ENCODE peak calls at places on chromosomes 4 and X, in five cellular contexts. C, A, F, N and U are unnamed samples.

GRCh38 chr4:101279377-101279871 is 67.9 kb downstream of the PPP3CA start:
- DNase-seq in C (peak; percentile 80), A (no peak), F (peak; percentile 97), N (peak; percentile 28), U (peak; percentile 71)

GRCh38 chrX:153641575-153642312 is 5.3 kb upstream of the DUSP9 start:
- DNase-seq in C (no peak), A (no peak), F (no peak), N (no peak), U (no peak)

GRCh38 chr4:177105526-177105925 is 204.1 kb upstream of the NEIL3 start:
- DNase-seq in C (no peak), A (no peak), F (peak; percentile 35), N (no peak), U (no peak)

GRCh38 chrX:54484666-54485065 is 11.4 kb downstream of the FGD1 start:
- DNase-seq in C (no peak), A (no peak), F (peak; percentile 41), N (no peak), U (no peak)

GRCh38 chr4:81504685-81505598 is 33.2 kb upstream of the RASGEF1B start:
- DNase-seq in C (peak; percentile 36), A (no peak), F (peak; percentile 50), N (peak; percentile 88), U (peak; percentile 65)

GRCh38 chrX:121746105-121746504 is 698.7 kb downstream of the GLUD2 start:
- DNase-seq in C (no peak), A (no peak), F (no peak), N (no peak), U (no peak)

GRCh38 chr4:160038560-160038959 is 935.7 kb downstream of the RAPGEF2 start:
- DNase-seq in C (no peak), A (no peak), F (no peak), N (no peak), U (no peak)

GRCh38 chrX:154526901-154527675 is 11.1 kb upstream of the FAM3A start:
- DNase-seq in C (peak; percentile 88), A (peak; percentile 50), F (peak; percentile 83), N (peak; percentile 61), U (peak; percentile 84)

GRCh38 chrX:28668957-28669356 is 81.7 kb downstream of the IL1RAPL1 start:
- DNase-seq in C (no peak), A (no peak), F (no peak), N (no peak), U (no peak)

GRCh38 chrX:98523026-98523425 is 1639.3 kb downstream of the RPA4 start:
- DNase-seq in C (no peak), A (no peak), F (no peak), N (no peak), U (no peak)

GRCh38 chr4:82913305-82913704 is 12.8 kb downstream of the THAP9 start:
- DNase-seq in C (no peak), A (no peak), F (peak; percentile 66), N (no peak), U (no peak)

GRCh38 chr4:169142390-169142789 is 128.4 kb downstream of the SH3RF1 start:
- DNase-seq in C (no peak), A (no peak), F (peak; percentile 28), N (no peak), U (no peak)

GRCh38 chrX:96182366-96182765 is 502.3 kb upstream of the DIAPH2 start:
- DNase-seq in C (peak; percentile 29), A (no peak), F (peak; percentile 26), N (peak; percentile 55), U (no peak)

GRCh38 chrX:139200793-139201192 is 329.7 kb upstream of the F9 start:
- DNase-seq in C (no peak), A (no peak), F (peak; percentile 30), N (no peak), U (no peak)
- H3K27me3 ChIP-seq in C (no peaks in the 10 kb centered on the region), A (no peaks in the 10 kb centered on the region), F (no peaks in the 10 kb centered on the region), N (no peaks in the 10 kb centered on the region), U (no peaks in the 10 kb centered on the region)

GRCh38 chr4:155077860-155078259 is 130.6 kb upstream of the NPY2R start:
- DNase-seq in C (no peak), A (no peak), F (no peak), N (no peak), U (no peak)

DNA sequence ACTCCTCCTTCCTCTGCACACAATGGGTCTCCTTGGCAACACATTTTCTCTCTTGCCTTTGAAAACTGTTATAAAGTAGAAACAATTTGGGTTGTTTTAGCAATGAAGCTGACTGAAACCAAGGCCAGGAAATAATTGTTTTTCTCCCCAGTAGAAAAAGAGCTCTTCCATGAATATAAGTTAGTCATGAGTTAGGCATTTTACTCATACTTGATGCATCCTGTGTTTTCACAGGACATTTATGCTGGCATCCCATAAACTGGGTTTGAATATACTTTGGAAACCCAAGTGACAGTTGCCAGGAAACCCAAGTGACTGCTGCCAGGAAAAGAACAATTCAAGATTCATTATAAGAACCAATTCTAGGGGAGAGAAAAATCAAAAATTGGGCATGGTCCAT is 128.6 kb upstream of the NPY2R start:
- DNase-seq in C (no peak), A (no peak), F (no peak), N (no peak), U (no peak)
- H3K4me3 ChIP-seq in C (no peak overlapping the region), A (no peak overlapping the region), F (no peak overlapping the region), N (no peak overlapping the region), U (no peak overlapping the region)

DNA sequence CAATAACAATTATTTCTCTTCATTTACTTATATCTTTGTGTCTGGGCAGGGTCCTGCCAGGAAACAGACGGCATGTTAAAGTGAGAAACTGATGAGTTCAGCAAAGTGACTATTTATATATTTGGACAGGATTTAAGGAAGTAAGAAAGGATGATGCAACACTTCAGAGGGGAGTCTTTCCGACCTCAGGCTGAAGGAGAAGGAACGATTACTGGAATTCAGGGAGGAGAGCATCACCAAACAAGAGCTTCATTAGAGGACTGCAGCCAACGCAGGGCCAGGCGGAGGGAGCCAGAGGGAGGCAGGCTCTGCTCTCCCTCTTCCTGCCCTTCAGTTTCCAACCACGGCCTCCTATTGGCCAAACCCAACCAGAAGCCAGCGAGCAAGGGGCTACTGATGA is 1.5 kb upstream of the TLR7 start:
- DNase-seq in C (no peak), A (no peak), F (no peak), N (no peak), U (no peak)
- H3K27me3 ChIP-seq in C (no peaks in the 10 kb centered on the region), A (no peaks in the 10 kb centered on the region), F (no peaks in the 10 kb centered on the region), N (no peaks in the 10 kb centered on the region), U (no peaks in the 10 kb centered on the region)

GRCh38 chr4:139312552-139313332 is 10.5 kb upstream of the NDUFC1 start:
- DNase-seq in C (no peak), A (no peak), F (no peak), N (no peak), U (no peak)

GRCh38 chr4:139316733-139317132 is 14.5 kb upstream of the NDUFC1 start:
- DNase-seq in C (no peak), A (no peak), F (no peak), N (no peak), U (no peak)

GRCh38 chr4:139314047-139314800 is 11.9 kb upstream of the NDUFC1 start:
- DNase-seq in C (no peak), A (no peak), F (no peak), N (no peak), U (no peak)

GRCh38 chr4:139317635-139318034 is 15.4 kb upstream of the NDUFC1 start:
- DNase-seq in C (no peak), A (no peak), F (no peak), N (no peak), U (no peak)

GRCh38 chr4:139315221-139315675 is 13.0 kb upstream of the NDUFC1 start:
- DNase-seq in C (no peak), A (no peak), F (no peak), N (no peak), U (no peak)
- H3K4me3 ChIP-seq in C (no peak overlapping the region), A (no peak overlapping the region), F (no peak overlapping the region), N (peak overlapping the region; percentile 44), U (no peak overlapping the region)

GRCh38 chr4:71333368-71333767 is 5.5 kb upstream of the SLC4A4 start:
- DNase-seq in C (no peak), A (no peak), F (no peak), N (no peak), U (no peak)
- H3K27me3 ChIP-seq in C (no peaks in the 10 kb centered on the region), A (no peaks in the 10 kb centered on the region), F (no peaks in the 10 kb centered on the region), N (no peaks in the 10 kb centered on the region), U (no peaks in the 10 kb centered on the region)

GRCh38 chr4:27084685-27085356 is 224.2 kb downstream of the STIM2 start:
- DNase-seq in C (peak; percentile 19), A (peak; percentile 49), F (peak; percentile 26), N (peak; percentile 11), U (no peak)

GRCh38 chr4:27082786-27083185 is 222.1 kb downstream of the STIM2 start:
- DNase-seq in C (no peak), A (no peak), F (no peak), N (no peak), U (no peak)

GRCh38 chr4:27081675-27082579 is 221.3 kb downstream of the STIM2 start:
- DNase-seq in C (no peak), A (no peak), F (no peak), N (peak; percentile 33), U (no peak)

DNA sequence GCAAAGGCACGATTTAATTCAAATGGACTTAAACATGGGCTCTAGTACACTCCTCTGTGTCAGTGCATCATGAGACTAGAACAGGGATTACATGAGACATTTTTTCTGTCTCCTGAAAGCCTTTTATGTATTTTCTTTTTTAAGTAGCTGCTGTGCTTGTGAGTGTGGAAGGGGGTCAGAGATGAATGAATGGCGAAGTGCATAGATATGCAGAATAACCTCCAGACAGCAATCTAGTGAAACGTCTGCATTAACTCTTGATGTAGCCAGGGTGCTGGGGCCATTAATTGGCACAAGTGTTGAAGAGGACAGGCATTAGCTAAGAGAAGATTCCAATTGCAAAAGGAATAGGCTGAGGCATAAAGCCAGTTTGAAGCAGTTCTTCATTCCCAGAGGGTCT is 218.4 kb downstream of the STIM2 start:
- DNase-seq in C (no peak), A (no peak), F (no peak), N (no peak), U (no peak)
- H3K4me3 ChIP-seq in C (no peak overlapping the region), A (no peak overlapping the region), F (no peak overlapping the region), N (no peak overlapping the region), U (no peak overlapping the region)

GRCh38 chr4:13548059-13548983 is 4.0 kb upstream of the NKX3-2 start:
- DNase-seq in C (no peak), A (no peak), F (peak; percentile 39), N (peak; percentile 17), U (no peak)
- H3K27me3 ChIP-seq in C (peaks cover 4% of the 10 kb centered on the region), A (peaks cover 17% of the 10 kb centered on the region), F (peaks cover 53% of the 10 kb centered on the region), N (peaks cover 17% of the 10 kb centered on the region), U (peaks cover 45% of the 10 kb centered on the region)